ENCODE peak calls at places on chromosomes 3 and 15, in five cellular contexts. F, A, T, M and Z are unnamed samples.

GRCh38 chr15:99542828-99543227 is 23.0 kb upstream of the MEF2A start:
- DNase-seq in M (no peak), F (no peak), T (peak), A (peak), Z (no peak)

GRCh38 chr3:177443469-177443868 is 246.2 kb upstream of the TBL1XR1 start:
- DNase-seq in F (no peak), T (peak), A (peak), M (no peak), Z (peak)

GRCh38 chr15:91694829-91695205 is 158.7 kb upstream of the SLCO3A1 start:
- DNase-seq in M (no peak), A (peak), T (peak), F (no peak), Z (peak)

GRCh38 chr3:123799544-123800351 is 84.4 kb downstream of the MYLK start:
- DNase-seq in A (peak), F (no peak), T (peak), M (no peak), Z (peak)

GRCh38 chr3:195209836-195210551 is 61.0 kb downstream of the XXYLT1 start:
- DNase-seq in A (no peak), M (no peak), F (no peak), T (peak), Z (peak)

GRCh38 chr3:43619593-43619992 is 2.2 kb downstream of the ANO10 start:
- DNase-seq in A (no peak), F (no peak), T (no peak), M (no peak), Z (no peak)

GRCh38 chr3:64049136-64049535 is 25.8 kb upstream of the PSMD6 start:
- DNase-seq in A (peak), M (peak), F (no peak), T (peak), Z (peak)

GRCh38 chr3:150495563-150496168 is 50.6 kb downstream of the SERP1 start:
- DNase-seq in F (peak), T (peak), M (no peak), A (peak), Z (peak)

GRCh38 chr15:64894395-64895056 is 17.2 kb upstream of the ANKDD1A start:
- DNase-seq in F (peak), M (peak), A (no peak), T (no peak), Z (no peak)

GRCh38 chr3:173275740-173276139 is 121.8 kb upstream of the NLGN1 start:
- DNase-seq in F (no peak), T (no peak), A (no peak), M (no peak), Z (no peak)

GRCh38 chr3:23356169-23356568 is 153.0 kb downstream of the UBE2E2 start:
- DNase-seq in F (no peak), A (no peak), M (no peak), T (no peak), Z (no peak)

GRCh38 chr3:152793969-152794368 is 41.0 kb upstream of the P2RY1 start:
- DNase-seq in M (no peak), T (no peak), F (no peak), A (no peak), Z (no peak)

GRCh38 chr3:157533298-157533870 is 30.2 kb upstream of the VEPH1 start:
- DNase-seq in F (no peak), A (peak), M (no peak), T (peak), Z (peak)

GRCh38 chr3:121821421-121822199 is 13.2 kb downstream of the IQCB1 start:
- DNase-seq in F (no peak), A (peak), T (no peak), M (no peak), Z (peak)

GRCh38 chr3:136251511-136251910 is 1.4 kb downstream of the PCCB start:
- DNase-seq in F (no peak), T (no peak), A (no peak), M (no peak), Z (no peak)

GRCh38 chr3:27391796-27392195 is 22.6 kb upstream of the NEK10 start:
- DNase-seq in M (no peak), T (no peak), F (no peak), A (peak), Z (peak)

GRCh38 chr15:53982876-53983275 is 4.6 kb downstream of the UNC13C start:
- DNase-seq in T (no peak), M (no peak), F (no peak), A (no peak), Z (no peak)

GRCh38 chr3:88149146-88149515 is 628 bp upstream of the C3orf38 start:
- DNase-seq in M (no peak), A (no peak), F (no peak), T (peak), Z (no peak)

GRCh38 chr3:111598139-111598538 is 3.0 kb upstream of the ZBED2 start:
- DNase-seq in F (no peak), M (no peak), A (no peak), T (peak), Z (no peak)

GRCh38 chr3:9168230-9168629 is 81.2 kb downstream of the SRGAP3 start:
- DNase-seq in A (no peak), T (no peak), M (peak), F (peak), Z (no peak)

GRCh38 chr3:184525337-184526157 is 36.0 kb upstream of the EPHB3 start:
- DNase-seq in F (no peak), M (peak), A (no peak), T (no peak), Z (no peak)

GRCh38 chr3:71495708-71496472 is 87.6 kb downstream of the FOXP1 start:
- DNase-seq in T (peak), A (peak), M (peak), F (no peak), Z (peak)

GRCh38 chr3:42183991-42184621 is 81.9 kb downstream of the CCK start:
- DNase-seq in F (no peak), A (peak), M (no peak), T (no peak), Z (no peak)

GRCh38 chr15:65033659-65034269 is 4.3 kb upstream of the MTFMT start:
- DNase-seq in A (peak), M (no peak), T (peak), F (no peak), Z (peak)

GRCh38 chr3:28139288-28139687 is 102.1 kb upstream of the CMC1 start:
- DNase-seq in M (no peak), F (no peak), A (no peak), T (no peak), Z (no peak)

GRCh38 chr3:63130625-63131024 is 147.5 kb upstream of the SYNPR start:
- DNase-seq in M (no peak), T (no peak), A (no peak), F (no peak), Z (no peak)

GRCh38 chr15:66955001-66955516 is 110.3 kb upstream of the SMAD3 start:
- DNase-seq in F (no peak), M (no peak), T (no peak), A (no peak), Z (no peak)

GRCh38 chr3:150519026-150519425 is 27.3 kb downstream of the SERP1 start:
- DNase-seq in A (no peak), M (no peak), T (no peak), F (no peak), Z (no peak)

GRCh38 chr3:156643729-156644389 is 30.5 kb upstream of the TIPARP start:
- DNase-seq in F (no peak), A (peak), M (no peak), T (no peak), Z (peak)

GRCh38 chr3:107392549-107393165 is 15.4 kb downstream of the CCDC54 start:
- DNase-seq in A (peak), F (no peak), M (no peak), T (peak), Z (peak)

GRCh38 chr15:83848315-83849050 is 194.6 kb downstream of the ADAMTSL3 start:
- DNase-seq in A (peak), T (peak), F (no peak), M (no peak), Z (peak)

GRCh38 chr3:66377800-66378199 is 123.0 kb downstream of the LRIG1 start:
- DNase-seq in F (no peak), M (no peak), T (no peak), A (no peak), Z (no peak)

GRCh38 chr3:71025516-71025915 is 558.0 kb downstream of the FOXP1 start:
- DNase-seq in T (no peak), F (no peak), A (no peak), M (no peak), Z (no peak)

GRCh38 chr15:87942316-87942715 is 314.2 kb downstream of the NTRK3 start:
- DNase-seq in F (no peak), A (no peak), T (no peak), M (peak), Z (no peak)

GRCh38 chr3:151923901-151924300 is 50.5 kb downstream of the SUCNR1 start:
- DNase-seq in T (peak), M (no peak), F (no peak), A (peak), Z (peak)

GRCh38 chr3:115275897-115276296 is 128.8 kb upstream of the ZBTB20 start:
- DNase-seq in A (no peak), F (no peak), T (peak), M (no peak), Z (no peak)

GRCh38 chr3:27521179-27521871 is 37.1 kb upstream of the SLC4A7 start:
- DNase-seq in M (no peak), T (peak), F (no peak), A (peak), Z (peak)

GRCh38 chr3:42702066-42702951 is at the start of gene HHATL:
- DNase-seq in F (no peak), T (no peak), A (no peak), M (no peak), Z (no peak)

GRCh38 chr15:42890161-42890913 is 30.2 kb downstream of the TTBK2 start:
- DNase-seq in A (peak), M (peak), F (no peak), T (peak), Z (peak)
- H3K4me3 ChIP-seq in A (no peak), M (no peak), F (no peak), T (no peak), Z (no peak)

DNA sequence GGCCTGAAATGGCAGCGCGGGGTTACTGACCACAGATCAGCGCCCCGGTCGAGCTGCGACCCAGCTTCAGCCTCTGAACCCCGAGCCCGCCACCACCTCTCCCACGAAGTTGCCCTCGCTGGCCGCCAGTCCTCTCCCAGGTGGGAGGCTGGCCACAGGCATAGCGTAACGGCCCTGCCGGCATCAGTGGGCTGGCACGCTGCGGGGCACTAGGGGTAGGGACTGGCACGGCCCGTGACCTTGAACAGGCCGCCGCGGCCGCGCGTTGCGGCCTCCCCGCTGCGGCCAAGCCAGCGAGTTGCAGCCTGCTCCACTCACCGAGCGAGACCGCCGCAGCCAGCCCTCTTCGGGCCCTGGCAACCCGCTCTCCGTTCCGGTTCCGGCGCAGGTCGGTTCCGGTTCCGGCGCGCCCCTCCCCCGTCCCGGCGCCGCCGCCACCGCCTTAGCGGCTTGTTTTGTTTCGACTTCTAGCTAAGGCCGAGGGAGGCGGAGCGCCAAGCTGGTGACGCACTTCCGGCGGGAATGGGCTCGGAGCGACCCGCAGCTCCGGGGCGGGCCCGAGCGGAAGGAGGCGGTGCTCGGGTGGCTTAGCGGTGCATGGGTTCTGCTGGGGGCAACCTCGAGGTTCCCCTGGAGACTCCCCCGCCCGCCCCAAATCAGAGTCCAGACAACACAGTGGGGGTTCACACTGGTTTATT is at the start of gene USP19:
- DNase-seq in A (peak), T (peak), M (peak), F (peak), Z (peak)
- TF ChIP-seq CTCF in A (no peak), T (no peak), M (peak), F (no peak), Z (no peak)

GRCh38 chr3:39808467-39809180 is 785 bp upstream of the MYRIP start:
- DNase-seq in T (peak), F (no peak), A (no peak), M (peak), Z (no peak)

GRCh38 chr3:39811561-39811960 is 2.2 kb downstream of the MYRIP start:
- DNase-seq in T (no peak), A (no peak), M (no peak), F (no peak), Z (no peak)

GRCh38 chr3:39810647-39811161 is 1.3 kb downstream of the MYRIP start:
- DNase-seq in T (peak), F (no peak), A (no peak), M (peak), Z (no peak)

GRCh38 chr3:39809995-39810595 is 686 bp downstream of the MYRIP start:
- DNase-seq in A (no peak), T (peak), F (no peak), M (peak), Z (no peak)

DNA sequence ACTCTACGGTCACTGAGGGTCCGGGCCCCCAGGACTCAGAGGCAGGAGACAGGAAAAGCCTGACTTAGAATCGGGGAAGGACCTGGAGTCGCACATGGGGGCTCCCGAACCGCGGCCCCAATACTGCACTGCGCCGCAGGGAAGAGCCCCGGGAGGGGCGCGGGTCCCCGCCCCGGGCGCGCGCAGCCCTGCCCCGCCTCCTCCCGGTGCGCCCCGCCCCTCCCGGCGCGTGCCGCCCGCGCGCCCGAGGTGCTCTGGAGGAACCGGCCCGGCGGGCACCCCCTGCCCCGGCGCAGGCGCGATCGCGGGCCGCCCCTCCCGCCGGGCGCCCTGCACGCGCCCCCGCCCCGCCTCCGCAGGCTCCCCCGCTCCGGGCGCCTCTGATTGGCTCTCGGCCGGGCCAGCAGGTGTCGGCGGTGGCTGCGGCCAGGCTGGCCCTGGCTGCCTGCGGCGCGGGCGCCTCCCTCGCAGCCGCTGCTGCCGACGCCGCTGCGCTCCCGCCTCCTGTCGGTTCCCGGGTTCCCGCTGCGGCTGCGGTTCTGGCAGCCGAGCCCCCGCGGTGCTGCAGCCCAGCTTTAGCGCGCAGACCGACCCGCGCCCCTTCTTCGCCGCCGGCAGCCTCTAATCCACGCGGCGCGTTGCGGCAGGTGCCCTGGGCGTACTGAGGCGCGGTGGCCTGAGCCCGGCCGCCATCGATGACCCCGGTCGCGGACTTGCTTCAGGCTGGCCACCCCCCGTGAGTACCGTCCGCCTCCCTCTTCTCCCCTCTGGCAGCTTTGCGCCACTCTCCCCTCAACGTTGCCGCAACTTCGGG is at the start of gene MYRIP:
- DNase-seq in A (peak), F (no peak), T (peak), M (peak), Z (no peak)
- H3K4me3 ChIP-seq in A (no peak), F (peak), T (peak), M (peak), Z (peak)

GRCh38 chr3:50428007-50428633 is 68.8 kb upstream of the TMEM115 start:
- DNase-seq in A (no peak), T (peak), M (no peak), F (no peak), Z (no peak)
- TF ChIP-seq CTCF in A (no peak), T (no peak), M (no peak), F (no peak), Z (no peak)

DNA sequence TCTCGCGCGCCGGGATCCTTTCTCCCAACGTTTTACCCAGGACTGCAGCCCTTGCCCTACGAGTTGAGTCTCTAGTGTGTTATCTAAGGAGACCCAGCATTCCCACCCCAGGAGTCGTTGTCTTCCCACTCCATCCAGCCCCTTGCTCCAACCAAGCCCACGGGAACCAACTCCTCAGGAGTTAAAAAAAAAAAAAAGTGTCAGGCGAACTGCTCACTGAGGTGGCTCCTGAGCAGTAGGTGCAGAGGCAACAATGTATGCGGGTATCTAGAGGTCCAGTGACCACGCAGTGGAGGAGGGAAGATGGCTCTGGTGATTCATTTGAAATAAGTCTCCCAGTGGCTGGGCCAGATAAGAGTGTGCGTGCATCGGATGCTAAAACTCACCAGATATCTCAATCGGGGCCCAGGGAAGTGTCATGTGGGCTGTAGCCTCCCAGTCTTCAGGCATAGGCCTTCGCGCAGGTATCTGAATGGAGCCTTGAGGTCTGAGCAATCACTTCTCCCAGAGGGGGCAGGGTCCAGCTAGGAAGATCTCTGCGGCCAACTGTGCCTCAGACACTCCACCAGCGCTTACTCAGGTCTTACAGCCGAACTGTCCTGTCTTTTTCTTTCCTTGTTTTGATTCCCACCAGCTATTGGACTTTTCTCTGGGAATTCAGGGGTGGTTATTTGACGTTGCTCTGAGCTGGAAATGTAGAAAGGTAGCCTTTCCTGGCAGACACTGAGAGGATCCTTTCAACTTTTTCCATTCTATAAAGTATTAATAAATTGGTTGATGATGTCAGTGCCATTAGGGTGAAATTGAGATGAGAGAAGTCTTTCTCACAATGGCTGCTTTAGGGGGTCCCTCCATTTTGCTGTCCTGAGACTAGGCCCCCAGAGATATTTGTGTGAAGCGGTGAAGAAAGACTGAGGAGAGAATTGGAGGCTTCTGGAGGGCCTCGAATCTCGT is 21.0 kb downstream of the ZIC4 start:
- DNase-seq in F (no peak), T (no peak), A (no peak), M (peak), Z (no peak)
- H3K4me3 ChIP-seq in F (no peak), T (no peak), A (no peak), M (no peak), Z (no peak)

GRCh38 chr3:188557230-188557629 is 403.3 kb downstream of the LPP start:
- DNase-seq in T (peak), F (no peak), M (no peak), A (no peak), Z (no peak)

GRCh38 chr3:188559856-188560255 is 405.9 kb downstream of the LPP start:
- DNase-seq in A (no peak), T (no peak), M (no peak), F (no peak), Z (no peak)

GRCh38 chr3:188558343-188559068 is 404.5 kb downstream of the LPP start:
- DNase-seq in M (no peak), F (no peak), T (peak), A (peak), Z (peak)

GRCh38 chr3:188559069-188559410 is 405.1 kb downstream of the LPP start:
- DNase-seq in A (peak), T (no peak), F (no peak), M (no peak), Z (peak)

DNA sequence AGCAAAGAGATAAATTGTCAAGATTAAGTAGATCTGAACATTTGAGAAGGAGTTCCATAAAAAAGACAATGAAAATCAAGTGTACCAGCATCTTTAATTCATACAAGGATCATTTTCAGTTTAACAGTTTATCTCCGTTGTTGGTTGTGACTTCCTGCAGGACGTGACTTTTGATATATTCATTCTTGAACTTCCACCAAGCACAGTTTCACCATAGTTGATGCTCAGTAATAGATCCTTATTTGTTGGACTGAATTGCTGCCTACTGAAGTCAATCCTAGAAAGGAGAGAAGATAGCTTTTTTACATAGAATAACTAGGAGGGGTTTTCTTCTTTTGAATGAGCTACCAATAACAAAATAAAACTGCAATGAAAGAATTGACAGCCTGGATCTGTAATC is 408.2 kb downstream of the LPP start:
- DNase-seq in A (no peak), T (no peak), M (no peak), F (no peak), Z (no peak)
- TF ChIP-seq CTCF in A (no peak), T (no peak), M (no peak), F (no peak), Z (no peak)

GRCh38 chr3:15295506-15295905 is 36.9 kb downstream of the SH3BP5 start:
- DNase-seq in F (no peak), M (no peak), A (peak), T (peak), Z (peak)
- H3K4me3 ChIP-seq in F (no peak), M (no peak), A (no peak), T (no peak), Z (no peak)

GRCh38 chr15:29938701-29939340 is 116.6 kb upstream of the TJP1 start:
- DNase-seq in M (no peak), T (peak), A (no peak), F (no peak), Z (no peak)
- TF ChIP-seq CTCF in M (peak), T (no peak), A (no peak), F (no peak), Z (peak)